ENCODE peak calls at places on chromosomes 6 and 20, in four cellular contexts. N, B, W and X are unnamed samples.

GRCh38 chr6:155872961-155873360 is 417.3 kb upstream of the NOX3 start:
- DNase-seq in B (no peak), W (no peak), N (no peak), X (no peak)

GRCh38 chr6:159973406-159973805 is 4.5 kb downstream of the IGF2R start:
- DNase-seq in B (no peak), W (no peak), N (no peak), X (no peak)

GRCh38 chr20:11847827-11848226 is 69.9 kb upstream of the BTBD3 start:
- DNase-seq in W (no peak), B (no peak), N (no peak), X (no peak)

GRCh38 chr6:82842721-82843120 is 222.9 kb downstream of the UBE3D start:
- DNase-seq in B (no peak), N (no peak), W (no peak), X (no peak)

GRCh38 chr6:47000842-47001241 is 41.3 kb downstream of the ADGRF1 start:
- DNase-seq in B (no peak), N (no peak), W (no peak), X (no peak)

GRCh38 chr20:43960231-43960630 is 45.6 kb downstream of the TOX2 start:
- DNase-seq in B (no peak), W (no peak), N (no peak), X (no peak)

GRCh38 chr20:41131594-41132387 is 5.6 kb upstream of the PLCG1 start:
- DNase-seq in N (peak; percentile 17), W (no peak), B (peak; percentile 51), X (no peak)

GRCh38 chr6:89951574-89952360 is 57.5 kb downstream of the GJA10 start:
- DNase-seq in W (peak; percentile 44), B (no peak), N (no peak), X (no peak)

GRCh38 chr20:35561268-35561667 is 19.4 kb downstream of the ERGIC3 start:
- DNase-seq in B (no peak), W (peak; percentile 50), N (peak; percentile 66), X (peak; percentile 40)

GRCh38 chr6:3409699-3410384 is 47.0 kb downstream of the SLC22A23 start:
- DNase-seq in W (peak; percentile 99), B (no peak), N (no peak), X (no peak)

GRCh38 chr20:63497946-63498935 is 642 bp downstream of the EEF1A2 start:
- DNase-seq in B (no peak), N (peak; percentile 72), W (no peak), X (no peak)

GRCh38 chr20:4324611-4325238 is 309.4 kb upstream of the RNF24 start:
- DNase-seq in N (no peak), W (no peak), B (no peak), X (no peak)

GRCh38 chr6:129279343-129280104 is 396.6 kb downstream of the LAMA2 start:
- DNase-seq in N (no peak), W (no peak), B (no peak), X (no peak)

GRCh38 chr6:38713812-38714211 is 1.3 kb upstream of the DNAH8 start:
- DNase-seq in W (no peak), N (no peak), B (no peak), X (no peak)

GRCh38 chr6:97218912-97219311 is 64.1 kb downstream of the MMS22L start:
- DNase-seq in B (no peak), W (no peak), N (no peak), X (no peak)

GRCh38 chr6:24125980-24126379 is at the start of gene NRSN1:
- DNase-seq in W (peak; percentile 33), N (peak; percentile 85), B (no peak), X (peak; percentile 32)
- TF ChIP-seq SUZ12 in W (no peak), N (no peak), B (no peak), X (no peak)

DNA sequence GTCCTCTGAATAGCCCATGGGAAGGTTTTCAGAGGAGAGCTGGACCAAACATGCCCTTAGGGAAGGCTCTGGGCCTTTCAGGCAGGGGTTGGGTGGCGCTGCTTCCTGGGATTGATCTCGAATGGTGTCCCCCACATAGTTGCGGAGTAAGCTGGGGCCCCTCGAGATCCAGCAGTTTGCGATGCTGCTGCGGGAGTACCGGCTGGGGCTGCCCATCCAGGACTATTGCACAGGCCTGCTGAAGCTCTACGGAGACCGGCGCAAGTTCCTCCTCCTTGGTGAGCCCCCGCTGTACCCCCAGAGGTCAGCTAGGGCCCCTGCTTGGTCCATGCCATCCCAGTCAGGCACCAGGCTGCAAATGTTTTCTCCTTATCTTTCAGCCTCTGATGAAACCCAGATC is 19.3 kb downstream of the CCM2L start:
- DNase-seq in N (no peak), B (no peak), W (no peak), X (no peak)
- H3K27me3 ChIP-seq in N (no peaks in the 10 kb centered on the region), B (no peaks in the 10 kb centered on the region), W (peaks cover 21% of the 10 kb centered on the region), X (no peaks in the 10 kb centered on the region)

DNA sequence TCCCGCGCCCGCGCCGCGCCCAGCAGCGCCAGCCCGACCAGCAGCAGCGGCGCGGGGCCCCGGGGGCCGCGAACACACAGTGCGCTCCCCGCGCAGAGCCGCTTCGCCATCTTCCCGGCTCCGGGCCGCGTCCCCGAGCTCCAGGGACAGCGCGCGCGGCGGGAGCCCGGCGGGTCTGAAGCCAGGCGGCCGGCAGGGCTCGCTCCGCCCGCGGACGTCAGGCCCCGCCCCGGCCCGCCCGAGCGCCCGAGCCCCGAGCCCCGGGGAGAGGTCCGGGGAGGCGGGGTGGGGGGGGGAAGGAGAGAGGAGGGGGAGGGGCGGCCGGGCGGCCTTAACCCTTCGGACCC is at the start of gene LAMA5:
- DNase-seq in B (no peak), W (peak; percentile 55), N (no peak), X (no peak)
- TF ChIP-seq SUZ12 in B (no peak), W (no peak), N (no peak), X (no peak)

GRCh38 chr6:167801263-167801662 is 25.4 kb upstream of the AFDN start:
- DNase-seq in B (no peak), N (peak; percentile 20), W (no peak), X (no peak)

GRCh38 chr6:167803816-167804215 is 22.9 kb upstream of the AFDN start:
- DNase-seq in N (peak; percentile 27), W (no peak), B (no peak), X (no peak)

GRCh38 chr6:167804281-167805013 is 22.3 kb upstream of the AFDN start:
- DNase-seq in W (no peak), N (peak; percentile 41), B (no peak), X (no peak)

GRCh38 chr6:167800549-167800948 is 26.2 kb upstream of the AFDN start:
- DNase-seq in W (no peak), N (peak; percentile 3), B (no peak), X (no peak)

GRCh38 chr6:167802339-167802738 is 24.4 kb upstream of the AFDN start:
- DNase-seq in N (peak; percentile 36), W (no peak), B (no peak), X (no peak)
- H3K27me3 ChIP-seq in N (no peaks in the 10 kb centered on the region), W (no peaks in the 10 kb centered on the region), B (peaks cover 1% of the 10 kb centered on the region), X (no peaks in the 10 kb centered on the region)

DNA sequence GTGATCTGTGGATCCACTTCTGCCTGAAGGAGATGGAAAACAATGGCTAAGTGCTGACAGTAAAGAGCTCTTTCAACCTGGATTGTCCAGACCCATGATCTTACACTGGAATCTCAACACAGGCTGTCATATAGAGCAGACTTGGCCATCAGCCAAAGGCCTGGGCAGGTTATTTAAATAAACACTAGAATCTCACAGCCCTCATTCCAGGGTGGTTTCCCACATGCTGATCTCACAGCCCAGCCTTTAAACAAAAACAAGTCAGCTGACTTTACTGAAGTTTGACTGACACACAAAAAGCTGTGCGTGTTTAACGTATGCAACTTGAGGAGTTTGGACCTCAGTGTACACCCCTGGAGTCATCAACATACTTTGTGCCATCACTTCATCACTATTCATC is 28.4 kb downstream of the SYNDIG1 start:
- DNase-seq in B (no peak), W (peak; percentile 20), N (no peak), X (no peak)
- TF ChIP-seq SUZ12 in B (no peak), W (no peak), N (no peak), X (no peak)